ENCODE peak calls at places on chromosomes 11 and 22, in four cellular contexts. K is heart left ventricle, C is tibial artery, B is foreskin keratinocyte. U is an unnamed sample.
A peak's percentile ranks its signal among the peaks of the same experiment; 100 is the strongest.

GRCh38 chr11:2883717-2884423 is 1.7 kb downstream of the CDKN1C start:
- DNase-seq in K (peak; percentile 60), C (no peak), B (no peak), U (no peak)

GRCh38 chr22:20807315-20807752 is 33.4 kb downstream of the SERPIND1 start:
- DNase-seq in K (no peak), C (no peak), B (peak; percentile 55), U (peak; percentile 38)

GRCh38 chr11:31956310-31956709 is 134.6 kb upstream of the RCN1 start:
- DNase-seq in K (no peak), C (no peak), B (peak; percentile 40), U (no peak)

GRCh38 chr11:102946237-102946636 is 9.3 kb downstream of the MMP13 start:
- DNase-seq in K (no peak), C (no peak), B (no peak), U (no peak)

GRCh38 chr11:119323532-119324033 is 6.7 kb upstream of the MCAM start:
- DNase-seq in K (peak; percentile 78), C (peak; percentile 83), B (peak; percentile 42), U (peak; percentile 73)

GRCh38 chr11:3684129-3684685 is 13.0 kb upstream of the CHRNA10 start:
- DNase-seq in K (no peak), C (no peak), B (no peak), U (no peak)

GRCh38 chr11:6757373-6757967 is 14.3 kb downstream of the OR2AG2 start:
- DNase-seq in K (peak; percentile 62), C (peak; percentile 34), B (peak; percentile 46), U (peak; percentile 22)

GRCh38 chr11:113894421-113894996 is 10.1 kb upstream of the HTR3B start:
- DNase-seq in K (no peak), C (no peak), B (no peak), U (no peak)

GRCh38 chr11:3950996-3951662 is 95.7 kb downstream of the STIM1 start:
- DNase-seq in K (no peak), C (no peak), B (no peak), U (no peak)

GRCh38 chr11:45625611-45626010 is 39.8 kb downstream of the CHST1 start:
- DNase-seq in K (no peak), C (no peak), B (no peak), U (no peak)

GRCh38 chr22:45235101-45235777 is 5.5 kb downstream of the KIAA0930 start:
- DNase-seq in K (peak; percentile 49), C (no peak), B (no peak), U (no peak)

GRCh38 chr11:131413217-131413616 is 42.8 kb downstream of the NTM start:
- DNase-seq in K (no peak), C (no peak), B (no peak), U (no peak)

GRCh38 chr11:62242021-62242420 is at the start of gene SCGB1D2:
- DNase-seq in K (peak; percentile 27), C (no peak), B (peak; percentile 17), U (peak; percentile 5)

GRCh38 chr22:36365020-36365411 is 22.8 kb downstream of the MYH9 start:
- DNase-seq in K (no peak), C (peak; percentile 79), B (peak; percentile 94), U (peak; percentile 74)

GRCh38 chr11:69635210-69635609 is 5.7 kb upstream of the CCND1 start:
- DNase-seq in K (no peak), C (no peak), B (no peak), U (no peak)

GRCh38 chr11:114166897-114167323 is 107.4 kb downstream of the ZBTB16 start:
- DNase-seq in K (no peak), C (no peak), B (peak; percentile 75), U (peak; percentile 77)

GRCh38 chr11:91981995-91982394 is 242.6 kb upstream of the FAT3 start:
- DNase-seq in K (peak; percentile 22), C (peak; percentile 88), B (peak; percentile 89), U (peak; percentile 81)

GRCh38 chr11:120973501-120973900 is 50.4 kb upstream of the TBCEL start:
- DNase-seq in K (no peak), C (no peak), B (no peak), U (no peak)

GRCh38 chr11:112564228-112564955 is 303.7 kb upstream of the PLET1 start:
- DNase-seq in K (no peak), C (peak; percentile 45), B (no peak), U (peak; percentile 15)

GRCh38 chr11:117281159-117281558 is 10.0 kb upstream of the BACE1-AS start:
- DNase-seq in K (no peak), C (no peak), B (peak; percentile 91), U (peak; percentile 80)

GRCh38 chr22:27677895-27678458 is 123.6 kb downstream of the MN1 start:
- DNase-seq in K (no peak), C (no peak), B (no peak), U (no peak)

DNA sequence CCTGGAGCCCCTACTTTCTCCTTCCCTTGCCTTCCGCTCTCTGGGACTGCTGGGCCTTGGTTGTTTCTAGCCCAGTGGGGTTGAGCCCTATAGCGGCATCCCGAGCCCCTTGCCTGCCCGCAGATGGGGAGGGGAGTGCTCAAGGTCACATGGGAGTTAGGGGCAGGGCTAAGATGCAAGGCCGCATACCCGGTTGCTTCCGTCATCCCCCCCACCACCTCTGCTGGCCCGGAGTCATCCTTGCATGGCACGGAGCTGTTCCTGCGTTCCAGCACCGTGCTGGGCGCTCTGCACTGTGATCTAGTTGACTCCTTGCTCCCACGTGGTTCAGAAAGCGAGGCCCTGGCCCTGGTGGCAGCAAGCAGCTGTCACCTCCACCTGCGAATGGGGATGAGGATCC is 18.0 kb downstream of the FLRT1 start:
- DNase-seq in K (no peak), C (no peak), B (no peak), U (no peak)
- H3K27ac ChIP-seq in K (no peak overlapping the region), C (no peak overlapping the region), B (no peak overlapping the region), U (no peak overlapping the region)

GRCh38 chr22:39532215-39533071 is at the start of gene RPS19BP1:
- DNase-seq in K (peak; percentile 99), C (peak; percentile 99), B (peak; percentile 99), U (peak; percentile 93)
- TF ChIP-seq CTCF in K (no peak), C (no peak), B (no peak), U (no peak)

GRCh38 chr11:76185511-76185910 is 20.8 kb downstream of the WNT11 start:
- DNase-seq in K (no peak), C (peak; percentile 34), B (no peak), U (no peak)

GRCh38 chr11:76186776-76187279 is 19.5 kb downstream of the WNT11 start:
- DNase-seq in K (no peak), C (no peak), B (no peak), U (no peak)

GRCh38 chr11:76184551-76184993 is 21.7 kb downstream of the WNT11 start:
- DNase-seq in K (no peak), C (no peak), B (no peak), U (no peak)

GRCh38 chr11:76188873-76189272 is 17.4 kb downstream of the WNT11 start:
- DNase-seq in K (no peak), C (no peak), B (no peak), U (no peak)

DNA sequence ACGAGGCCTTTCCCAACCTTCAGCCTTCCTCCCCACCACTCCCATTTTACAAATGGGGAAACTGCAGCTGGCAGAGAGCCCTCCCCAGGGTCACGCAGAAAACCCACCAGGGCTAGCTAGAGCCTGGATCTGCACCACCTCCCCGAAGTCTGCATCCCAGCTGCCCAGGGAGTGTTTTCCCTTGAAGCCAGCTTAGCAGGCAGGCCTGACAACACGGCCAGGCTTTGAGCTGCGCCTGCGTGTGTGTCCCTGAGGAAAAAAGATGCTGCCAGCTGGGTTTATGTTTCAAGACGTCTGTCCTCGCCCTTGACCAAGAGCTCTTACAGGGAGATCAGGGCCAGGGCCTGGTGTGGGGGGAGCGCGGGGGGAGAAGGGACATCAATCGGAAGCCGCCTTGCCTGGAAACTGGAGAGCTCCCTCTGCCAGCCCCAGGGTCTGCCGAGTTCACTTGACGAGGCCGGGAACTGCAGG is 20.3 kb downstream of the WNT11 start:
- DNase-seq in K (no peak), C (peak; percentile 54), B (no peak), U (no peak)
- H3K27ac ChIP-seq in K (no peak overlapping the region), C (peak overlapping the region; percentile 13), B (no peak overlapping the region), U (no peak overlapping the region)

DNA sequence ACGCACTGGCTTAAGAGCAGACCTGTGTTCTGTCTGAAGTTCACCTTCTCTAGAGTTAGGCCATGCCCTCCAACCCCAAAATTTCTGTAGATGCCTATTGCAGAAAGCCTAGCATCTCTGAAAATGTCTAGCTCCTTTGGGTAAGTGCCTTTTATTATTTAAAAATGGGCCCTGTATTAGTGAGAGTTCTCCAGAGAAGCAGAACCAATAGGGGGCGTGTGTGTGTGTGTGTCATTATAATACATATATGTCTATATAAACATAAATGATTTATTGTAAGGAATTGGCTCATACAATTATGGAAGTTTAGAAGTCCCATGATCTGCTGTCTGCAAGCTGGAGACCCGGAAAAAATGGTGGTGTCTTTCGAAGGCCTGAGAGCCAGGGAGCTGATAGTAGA is 144.7 kb downstream of the TTC17 start:
- DNase-seq in K (no peak), C (no peak), B (no peak), U (no peak)
- TF ChIP-seq CTCF in K (no peak), C (no peak), B (peak; percentile 51), U (no peak)

GRCh38 chr11:60378359-60378758 is at the start of gene MS4A7:
- DNase-seq in K (peak; percentile 49), C (peak; percentile 37), B (no peak), U (no peak)

GRCh38 chr11:60377737-60378136 is 595 bp upstream of the MS4A7 start:
- DNase-seq in K (peak; percentile 50), C (peak; percentile 75), B (no peak), U (no peak)

GRCh38 chr11:60371854-60372253 is 6.5 kb upstream of the MS4A7 start:
- DNase-seq in K (no peak), C (no peak), B (no peak), U (no peak)

GRCh38 chr11:60372767-60373166 is 5.6 kb upstream of the MS4A7 start:
- DNase-seq in K (no peak), C (no peak), B (no peak), U (no peak)

GRCh38 chr11:60376601-60377000 is 1.7 kb upstream of the MS4A7 start:
- DNase-seq in K (no peak), C (no peak), B (no peak), U (no peak)
- H3K27ac ChIP-seq in K (no peak overlapping the region), C (no peak overlapping the region), B (no peak overlapping the region), U (no peak overlapping the region)

GRCh38 chr11:59429924-59430516 is 3.8 kb upstream of the OR5A2 start:
- DNase-seq in K (no peak), C (no peak), B (peak; percentile 44), U (peak; percentile 42)
- TF ChIP-seq CTCF in K (peak; percentile 61), C (peak; percentile 29), B (peak; percentile 83), U (peak; percentile 83)

DNA sequence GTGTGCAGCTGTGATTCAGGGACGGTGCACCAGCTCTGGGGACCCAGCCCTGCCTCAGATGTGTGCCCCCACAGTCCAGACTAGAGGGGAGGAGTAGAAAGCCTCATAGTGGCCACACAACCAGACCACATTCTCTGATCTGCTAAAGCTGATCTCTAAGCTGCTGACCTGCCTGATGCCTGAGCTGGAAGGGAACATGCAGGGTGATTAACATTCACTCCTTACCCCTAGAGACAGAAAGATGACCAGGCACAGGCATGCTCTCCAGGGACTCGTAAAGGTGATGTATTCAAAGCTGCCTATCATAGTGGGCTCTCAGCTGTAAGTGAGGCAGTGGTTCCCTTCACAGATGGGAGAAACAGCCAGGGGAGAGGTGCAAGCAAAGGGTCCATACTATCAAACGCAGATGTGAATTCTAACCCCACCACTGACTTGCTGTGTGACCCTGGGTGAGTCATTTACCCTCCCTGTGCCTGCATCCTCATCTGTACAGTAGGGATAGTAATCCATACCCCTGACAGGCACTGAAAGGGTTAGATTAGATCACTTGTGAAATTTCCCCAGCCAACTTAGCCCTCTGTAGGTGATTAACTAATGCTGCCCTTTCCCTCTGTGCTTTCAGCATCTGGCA is 29.0 kb upstream of the LRRC32 start:
- DNase-seq in K (no peak), C (no peak), B (no peak), U (no peak)
- H3K27ac ChIP-seq in K (no peak overlapping the region), C (no peak overlapping the region), B (no peak overlapping the region), U (no peak overlapping the region)

U was measured in RWPE1.